ENCODE peak calls at places on chromosomes 6 and 20, in five cellular contexts. O, S, P, V and D are unnamed samples.

GRCh38 chr6:135260612-135261011 is 79.5 kb downstream of the MYB start:
- DNase-seq in O (no peak), S (no peak), P (no peak), V (no peak), D (no peak)

GRCh38 chr20:32743237-32744112 is at the start of gene COMMD7:
- DNase-seq in O (no peak), S (peak), P (peak), V (peak), D (peak)

GRCh38 chr20:48921883-48922867 is 664 bp downstream of the ARFGEF2 start:
- DNase-seq in O (peak), S (peak), P (peak), V (peak), D (peak)

GRCh38 chr6:16313732-16314131 is 75.3 kb downstream of the GMPR start:
- DNase-seq in O (no peak), S (no peak), P (no peak), V (no peak), D (no peak)

GRCh38 chr20:37890643-37891042 is 12.3 kb upstream of the VSTM2L start:
- DNase-seq in O (peak), S (no peak), P (no peak), V (no peak), D (no peak)

GRCh38 chr6:11096109-11096508 is 2.5 kb downstream of the SMIM13 start:
- DNase-seq in O (no peak), S (peak), P (peak), V (no peak), D (peak)

GRCh38 chr6:29992792-29993191 is 50.5 kb downstream of the HLA-A start:
- DNase-seq in O (no peak), S (peak), P (no peak), V (no peak), D (peak)

GRCh38 chr6:31114970-31115849 is 610 bp downstream of the PSORS1C1 start:
- DNase-seq in O (no peak), S (peak), P (peak), V (peak), D (no peak)

GRCh38 chr20:23586735-23587525 is 18.6 kb upstream of the CST9L start:
- DNase-seq in O (no peak), S (no peak), P (no peak), V (no peak), D (no peak)

GRCh38 chr6:113676057-113676456 is 181.1 kb upstream of the MARCKS start:
- DNase-seq in O (no peak), S (no peak), P (no peak), V (no peak), D (no peak)

GRCh38 chr6:89895273-89895874 is 1.1 kb downstream of the GJA10 start:
- DNase-seq in O (no peak), S (peak), P (no peak), V (no peak), D (peak)

GRCh38 chr20:2911200-2911599 is 37.9 kb downstream of the PTPRA start:
- DNase-seq in O (no peak), S (no peak), P (no peak), V (no peak), D (no peak)

GRCh38 chr6:148323344-148323743 is 19.3 kb upstream of the SASH1 start:
- DNase-seq in O (no peak), S (peak), P (no peak), V (no peak), D (no peak)

GRCh38 chr6:38799529-38800184 is 84.5 kb downstream of the DNAH8 start:
- DNase-seq in O (no peak), S (no peak), P (no peak), V (no peak), D (no peak)

GRCh38 chr6:14517536-14518105 is 400.0 kb downstream of the CD83 start:
- DNase-seq in O (no peak), S (peak), P (no peak), V (no peak), D (peak)

GRCh38 chr6:99330159-99330558 is 19.3 kb downstream of the FAXC start:
- DNase-seq in O (peak), S (peak), P (peak), V (no peak), D (peak)

GRCh38 chr6:4259391-4259790 is 124.0 kb upstream of the ECI2 start:
- DNase-seq in O (no peak), S (no peak), P (no peak), V (no peak), D (no peak)

GRCh38 chr6:116511424-116512131 is at the start of gene CALHM5:
- DNase-seq in O (no peak), S (peak), P (peak), V (no peak), D (peak)

GRCh38 chr6:23137596-23137995 is 568.2 kb downstream of the HDGFL1 start:
- DNase-seq in O (no peak), S (no peak), P (no peak), V (no peak), D (no peak)

GRCh38 chr6:156250593-156250992 is 526.6 kb upstream of the ARID1B start:
- DNase-seq in O (no peak), S (no peak), P (no peak), V (no peak), D (peak)

GRCh38 chr6:138109042-138109997 is 2.1 kb upstream of the PERP start:
- DNase-seq in O (peak), S (peak), P (peak), V (peak), D (peak)

GRCh38 chr6:138821519-138821918 is 25.6 kb downstream of the ECT2L start:
- DNase-seq in O (no peak), S (no peak), P (no peak), V (no peak), D (no peak)

GRCh38 chr6:35972471-35972985 is 51.6 kb upstream of the SRPK1 start:
- DNase-seq in O (no peak), S (no peak), P (no peak), V (no peak), D (peak)

GRCh38 chr6:112466378-112467151 is 119.4 kb downstream of the RFPL4B start:
- DNase-seq in O (no peak), S (peak), P (no peak), V (no peak), D (no peak)

GRCh38 chr20:62902926-62903615 is 23.2 kb downstream of the DIDO1 start:
- DNase-seq in O (no peak), S (peak), P (no peak), V (no peak), D (peak)

GRCh38 chr6:219641-220198 is 72.6 kb upstream of the DUSP22 start:
- DNase-seq in O (no peak), S (no peak), P (peak), V (no peak), D (peak)

GRCh38 chr6:170020041-170020583 is 268.7 kb downstream of the ERMARD start:
- DNase-seq in O (no peak), S (peak), P (no peak), V (no peak), D (no peak)

GRCh38 chr6:39880521-39881048 is 53.7 kb downstream of the MOCS1 start:
- DNase-seq in O (peak), S (no peak), P (no peak), V (no peak), D (no peak)

GRCh38 chr6:54847799-54848597 is 1.4 kb downstream of the FAM83B start:
- DNase-seq in O (no peak), S (no peak), P (no peak), V (no peak), D (peak)

GRCh38 chr6:45803071-45803470 is 212.6 kb downstream of the CLIC5 start:
- DNase-seq in O (no peak), S (no peak), P (no peak), V (no peak), D (no peak)

GRCh38 chr6:3418521-3419060 is 38.3 kb downstream of the SLC22A23 start:
- DNase-seq in O (no peak), S (no peak), P (peak), V (no peak), D (no peak)